ENCODE peak calls at places on chromosomes 11 and 22, in nine cellular contexts. M is stimulated activated CD8-positive, alpha-beta memory T cell treated with anti-CD3 and anti-CD28 coated beads, Interleukin-4, amount 100 ng/mL, for 1 hour; E is NCI-H1105 treated with DMSO at 0.1 percent for 48 hours; G is activated effector memory CD4-positive, alpha-beta T cell treated with Interleukin-2 at 50 U/mL for 16 hours; A is choroid plexus epithelial cell; H is RWPE1; J is non-pigmented ciliary epithelial cell; F is type B pancreatic cell; R is activated CD8-positive, alpha-beta memory T cell treated with anti-CD3 and anti-CD28 coated beads for 4 hours. N is an unnamed sample.

GRCh38 chr22:16827506-16827905 is 2.3 kb upstream of the XKR3 start:
- DNase-seq in A (no peak), J (no peak), F (no peak), M (no peak), E (no peak), G (no peak), H (no peak), R (no peak), N (no peak)

GRCh38 chr11:76626921-76627391 is 43.6 kb downstream of the LRRC32 start:
- DNase-seq in J (no peak), R (no peak), M (no peak), H (no peak), A (peak), F (peak), G (no peak), E (no peak), N (no peak)

GRCh38 chr11:32311351-32312077 is 123.8 kb downstream of the WT1 start:
- DNase-seq in E (no peak), F (no peak), R (no peak), M (no peak), G (no peak), H (no peak), J (no peak), A (peak), N (no peak)

GRCh38 chr22:24230911-24231656 is 13.8 kb downstream of the GGT5 start:
- DNase-seq in M (peak), A (no peak), J (no peak), F (no peak), H (no peak), G (peak), R (peak), E (no peak), N (peak)

GRCh38 chr11:44305643-44306468 is 4.1 kb downstream of the ALX4 start:
- DNase-seq in A (peak), G (no peak), H (no peak), J (no peak), R (no peak), F (no peak), E (no peak), M (no peak), N (no peak)

GRCh38 chr11:129608711-129609110 is 206.9 kb upstream of the TMEM45B start:
- DNase-seq in A (no peak), G (no peak), E (no peak), F (no peak), J (no peak), M (no peak), H (peak), R (no peak), N (no peak)

GRCh38 chr11:126993599-126993998 is 7.0 kb downstream of the KIRREL3 start:
- DNase-seq in F (no peak), E (no peak), M (no peak), A (no peak), G (no peak), H (no peak), J (no peak), R (no peak), N (no peak)

GRCh38 chr11:32891657-32892354 is 805 bp upstream of the QSER1 start:
- DNase-seq in G (no peak), H (no peak), R (no peak), A (peak), M (no peak), F (no peak), J (no peak), E (peak), N (no peak)

GRCh38 chr22:36613958-36614357 is 85.0 kb upstream of the EIF3D start:
- DNase-seq in J (peak), E (no peak), R (no peak), G (no peak), M (no peak), H (no peak), F (no peak), A (peak), N (no peak)

GRCh38 chr22:28826921-28827320 is 26.6 kb upstream of the XBP1 start:
- DNase-seq in R (no peak), A (no peak), F (no peak), J (no peak), H (no peak), E (no peak), M (no peak), G (no peak), N (no peak)

GRCh38 chr22:17910561-17911311 is 113.6 kb downstream of the MICAL3 start:
- DNase-seq in F (no peak), J (peak), M (no peak), R (no peak), E (no peak), H (peak), G (no peak), A (peak), N (no peak)

GRCh38 chr11:69524291-69524882 is 42.9 kb downstream of the LINC01488 start:
- DNase-seq in G (no peak), F (no peak), A (peak), M (no peak), H (peak), J (no peak), E (no peak), R (no peak), N (no peak)

N was measured in NCI-H345.